ENCODE peak calls at places on chromosomes 11 and 22, in ten cellular contexts. A, F, U, L, X, J, B, W, E and S are unnamed samples.

GRCh38 chr11:1832181-1832988 is 2.4 kb upstream of the SYT8 start:
- DNase-seq in A (peak), F (no peak), U (peak), L (peak), X (peak), J (peak), B (no peak), W (no peak), E (peak), S (peak)

GRCh38 chr11:126079640-126080205 is 17.1 kb upstream of the CDON start:
- DNase-seq in A (no peak), F (no peak), U (no peak), L (no peak), X (no peak), J (no peak), B (no peak), W (no peak), E (no peak), S (no peak)

GRCh38 chr11:65120831-65121230 is 1.1 kb downstream of the FAU start:
- DNase-seq in A (no peak), F (no peak), U (no peak), L (no peak), X (no peak), J (no peak), B (no peak), W (no peak), E (no peak), S (no peak)

GRCh38 chr22:38417252-38418060 is 37.5 kb downstream of the KCNJ4 start:
- DNase-seq in A (no peak), F (no peak), U (no peak), L (peak), X (no peak), J (no peak), B (no peak), W (no peak), E (no peak), S (no peak)

GRCh38 chr11:117074122-117074521 is 24.1 kb downstream of the SIK3 start:
- DNase-seq in A (no peak), F (no peak), U (no peak), L (no peak), X (no peak), J (no peak), B (no peak), W (no peak), E (no peak), S (no peak)

GRCh38 chr22:24404561-24405275 is 22.7 kb upstream of the ADORA2A start:
- DNase-seq in A (no peak), F (no peak), U (no peak), L (no peak), X (no peak), J (no peak), B (no peak), W (no peak), E (no peak), S (no peak)

GRCh38 chr22:30502153-30502552 is 3.3 kb downstream of the SEC14L4 start:
- DNase-seq in A (no peak), F (no peak), U (no peak), L (no peak), X (no peak), J (no peak), B (no peak), W (no peak), E (no peak), S (no peak)

GRCh38 chr22:25492950-25493790 is 71.3 kb upstream of the GRK3 start:
- DNase-seq in A (no peak), F (no peak), U (no peak), L (no peak), X (no peak), J (no peak), B (no peak), W (no peak), E (no peak), S (no peak)

GRCh38 chr22:38706101-38706884 is 549 bp downstream of the GTPBP1 start:
- DNase-seq in A (peak), F (peak), U (peak), L (peak), X (peak), J (peak), B (no peak), W (no peak), E (no peak), S (peak)

GRCh38 chr11:65498042-65498726 is 661 bp upstream of the MALAT1 start:
- DNase-seq in A (peak), F (peak), U (no peak), L (peak), X (peak), J (peak), B (no peak), W (no peak), E (no peak), S (no peak)

GRCh38 chr11:64874308-64874707 is 4.1 kb downstream of the EHD1 start:
- DNase-seq in A (no peak), F (no peak), U (no peak), L (no peak), X (no peak), J (no peak), B (no peak), W (no peak), E (no peak), S (no peak)

GRCh38 chr22:41311487-41311886 is 10.2 kb downstream of the ZC3H7B start:
- DNase-seq in A (no peak), F (no peak), U (no peak), L (no peak), X (no peak), J (no peak), B (no peak), W (no peak), E (no peak), S (no peak)

GRCh38 chr11:119551726-119552510 is 128.9 kb upstream of the THY1 start:
- DNase-seq in A (no peak), F (no peak), U (no peak), L (no peak), X (no peak), J (no peak), B (no peak), W (peak), E (no peak), S (no peak)

GRCh38 chr11:12701815-12702214 is 27.6 kb downstream of the TEAD1 start:
- DNase-seq in A (no peak), F (no peak), U (no peak), L (no peak), X (no peak), J (no peak), B (no peak), W (peak), E (no peak), S (no peak)

GRCh38 chr11:59607703-59608454 is 7.7 kb downstream of the OSBP start:
- DNase-seq in A (no peak), F (no peak), U (no peak), L (no peak), X (no peak), J (no peak), B (no peak), W (no peak), E (no peak), S (no peak)

GRCh38 chr22:20053407-20054033 is 26.5 kb upstream of the DGCR8 start:
- DNase-seq in A (no peak), F (no peak), U (no peak), L (no peak), X (no peak), J (no peak), B (no peak), W (no peak), E (no peak), S (no peak)

GRCh38 chr11:2321311-2321683 is 19.5 kb downstream of the TSPAN32 start:
- DNase-seq in A (no peak), F (no peak), U (no peak), L (no peak), X (no peak), J (no peak), B (no peak), W (no peak), E (no peak), S (no peak)

GRCh38 chr11:64891215-64891848 is 12.9 kb upstream of the EHD1 start:
- DNase-seq in A (no peak), F (no peak), U (no peak), L (peak), X (no peak), J (no peak), B (no peak), W (no peak), E (no peak), S (peak)

GRCh38 chr11:133957926-133958325 is 1.2 kb upstream of the IGSF9B start:
- DNase-seq in A (no peak), F (no peak), U (peak), L (no peak), X (no peak), J (no peak), B (no peak), W (no peak), E (no peak), S (no peak)

GRCh38 chr11:16806791-16807190 is 68.3 kb downstream of the C11orf58 start:
- DNase-seq in A (peak), F (peak), U (no peak), L (no peak), X (no peak), J (no peak), B (no peak), W (no peak), E (no peak), S (no peak)

GRCh38 chr11:33147559-33147958 is 13.7 kb downstream of the CSTF3 start:
- DNase-seq in A (no peak), F (peak), U (no peak), L (no peak), X (no peak), J (no peak), B (no peak), W (no peak), E (no peak), S (no peak)

GRCh38 chr11:77215106-77215505 is 86.4 kb downstream of the GDPD4 start:
- DNase-seq in A (no peak), F (no peak), U (no peak), L (no peak), X (no peak), J (no peak), B (no peak), W (no peak), E (no peak), S (no peak)

GRCh38 chr11:101860694-101861371 is 54.0 kb upstream of the CEP126 start:
- DNase-seq in A (no peak), F (peak), U (peak), L (peak), X (no peak), J (peak), B (peak), W (no peak), E (peak), S (peak)

GRCh38 chr22:17201285-17201945 is 17.8 kb downstream of the ADA2 start:
- DNase-seq in A (no peak), F (peak), U (no peak), L (no peak), X (no peak), J (no peak), B (no peak), W (no peak), E (no peak), S (no peak)

GRCh38 chr22:50572965-50573364 is 5.3 kb downstream of the CPT1B start:
- DNase-seq in A (no peak), F (no peak), U (no peak), L (no peak), X (no peak), J (no peak), B (no peak), W (no peak), E (no peak), S (no peak)

GRCh38 chr22:49934144-49934890 is 15.9 kb downstream of the CRELD2 start:
- DNase-seq in A (peak), F (peak), U (peak), L (peak), X (peak), J (peak), B (no peak), W (no peak), E (no peak), S (peak)

GRCh38 chr11:117786099-117786870 is 10.7 kb downstream of the DSCAML1 start:
- DNase-seq in A (no peak), F (peak), U (no peak), L (no peak), X (no peak), J (no peak), B (no peak), W (no peak), E (peak), S (no peak)

GRCh38 chr11:14341968-14342367 is 17.0 kb downstream of the RRAS2 start:
- DNase-seq in A (no peak), F (no peak), U (no peak), L (no peak), X (no peak), J (no peak), B (no peak), W (no peak), E (no peak), S (no peak)

GRCh38 chr22:42704896-42705295 is 15.8 kb downstream of the A4GALT start:
- DNase-seq in A (no peak), F (no peak), U (no peak), L (no peak), X (no peak), J (no peak), B (no peak), W (no peak), E (no peak), S (no peak)

GRCh38 chr11:64206457-64207246 is at the start of gene FERMT3:
- DNase-seq in A (peak), F (no peak), U (no peak), L (peak), X (no peak), J (peak), B (no peak), W (no peak), E (no peak), S (peak)